ENCODE peak calls at places on chromosomes 13 and 19, in eight cellular contexts. H is epithelial cell of proximal tubule; R is NCI-H187; C is LHCN-M2; X is NK-92 treated with Interleukin-12 subunit alpha and Interleukin-12 subunit beta, amount 100 ng/mL, for 24 hours; O is WTC11; F is GM13976; L is GM20000. S is an unnamed sample.

GRCh38 chr13:21668665-21669599 is 1.9 kb upstream of the FGF9 start:
- DNase-seq in F (peak), O (peak), H (no peak), L (peak), R (peak), X (no peak), C (peak), S (no peak)

GRCh38 chr13:90416519-90416918 is 931.0 kb upstream of the MIR17HG start:
- DNase-seq in H (peak), R (no peak), O (no peak), C (peak), L (no peak), F (no peak), X (no peak), S (no peak)

GRCh38 chr13:110874508-110874960 is 40.3 kb downstream of the ANKRD10 start:
- DNase-seq in H (no peak), F (peak), C (peak), X (no peak), L (peak), R (peak), O (peak), S (peak)

GRCh38 chr19:48836089-48837017 is at the start of gene HSD17B14:
- DNase-seq in R (no peak), F (no peak), C (no peak), H (no peak), X (no peak), O (peak), L (no peak), S (no peak)

GRCh38 chr13:101267656-101268055 is 148.7 kb downstream of the NALCN start:
- DNase-seq in H (peak), O (no peak), L (no peak), F (no peak), C (peak), R (no peak), X (no peak), S (peak)

GRCh38 chr19:2711175-2711936 is 8.9 kb upstream of the GNG7 start:
- DNase-seq in R (no peak), H (no peak), L (no peak), C (peak), O (no peak), F (no peak), X (no peak), S (peak)

GRCh38 chr13:110507678-110508381 is 53.7 kb downstream of the RAB20 start:
- DNase-seq in H (no peak), L (no peak), X (no peak), R (no peak), C (no peak), F (no peak), O (no peak), S (no peak)

GRCh38 chr19:10995926-10996600 is 35.2 kb downstream of the SMARCA4 start:
- DNase-seq in L (no peak), O (no peak), X (no peak), C (no peak), R (no peak), F (no peak), H (no peak), S (no peak)

GRCh38 chr13:23744315-23744714 is 144.9 kb downstream of the MIPEP start:
- DNase-seq in R (no peak), H (no peak), O (no peak), C (no peak), X (no peak), F (no peak), L (no peak), S (no peak)

GRCh38 chr19:39126593-39127187 is 1.1 kb downstream of the PAK4 start:
- DNase-seq in F (no peak), H (peak), R (no peak), L (no peak), O (no peak), X (no peak), C (peak), S (peak)

GRCh38 chr19:19111138-19111835 is 27.0 kb downstream of the TMEM161A start:
- DNase-seq in C (no peak), L (no peak), F (no peak), X (no peak), O (peak), H (no peak), R (no peak), S (no peak)

GRCh38 chr19:13425151-13425550 is 81.1 kb downstream of the CACNA1A start:
- DNase-seq in C (no peak), X (no peak), O (no peak), F (no peak), L (no peak), R (no peak), H (no peak), S (no peak)

GRCh38 chr13:112058519-112058873 is 8.5 kb upstream of the SOX1 start:
- DNase-seq in O (peak), X (no peak), L (no peak), C (no peak), H (no peak), F (no peak), R (no peak), S (no peak)

GRCh38 chr19:47274891-47275865 is 493 bp downstream of the INAFM1 start:
- DNase-seq in H (no peak), C (no peak), L (no peak), O (peak), X (no peak), R (no peak), F (no peak), S (no peak)

GRCh38 chr19:39211731-39212376 is 7.8 kb upstream of the SYCN start:
- DNase-seq in F (no peak), L (no peak), O (no peak), R (no peak), C (peak), X (no peak), H (no peak), S (peak)

GRCh38 chr13:113552786-113553540 is 31.6 kb upstream of the TFDP1 start:
- DNase-seq in X (no peak), C (no peak), R (no peak), F (no peak), H (no peak), O (no peak), L (no peak), S (no peak)

GRCh38 chr13:95349267-95349666 is 48.0 kb upstream of the ABCC4 start:
- DNase-seq in H (no peak), X (no peak), C (peak), R (no peak), F (no peak), L (no peak), O (no peak), S (peak)

GRCh38 chr13:82165396-82166174 is 1716.7 kb downstream of the SLITRK1 start:
- DNase-seq in X (no peak), O (peak), R (no peak), F (no peak), C (no peak), H (no peak), L (no peak), S (no peak)

GRCh38 chr19:39539165-39539518 is 819 bp downstream of the EID2 start:
- DNase-seq in O (no peak), X (no peak), H (peak), L (no peak), R (no peak), C (no peak), F (no peak), S (no peak)

GRCh38 chr19:39843919-39844793 is 2.0 kb downstream of the FBL start:
- DNase-seq in L (peak), O (no peak), X (no peak), F (no peak), R (no peak), H (no peak), C (peak), S (peak)

GRCh38 chr13:101916108-101916757 is 463.8 kb downstream of the ITGBL1 start:
- DNase-seq in O (peak), F (peak), C (no peak), H (no peak), X (no peak), L (peak), R (peak), S (peak)

GRCh38 chr19:18439025-18439909 is 1.3 kb upstream of the ISYNA1 start:
- DNase-seq in C (peak), X (no peak), F (no peak), L (no peak), H (no peak), R (no peak), O (no peak), S (no peak)

GRCh38 chr13:27619093-27619705 is 1.1 kb downstream of the LNX2 start:
- DNase-seq in O (no peak), F (no peak), H (no peak), L (no peak), C (no peak), R (no peak), X (no peak), S (no peak)